ENCODE peak calls at places on chromosome 1, in five cellular contexts. K is suprapubic skin, E is sigmoid colon, H is K562, Q is stomach. U is an unnamed sample.
A peak's percentile ranks its signal among the peaks of the same experiment; 100 is the strongest.

GRCh38 chr1:50595874-50596273 is 172.6 kb upstream of the DMRTA2 start:
- DNase-seq in K (no peak), Q (no peak), E (no peak), H (no peak), U (no peak)

GRCh38 chr1:102239247-102239646 is 242.5 kb upstream of the OLFM3 start:
- DNase-seq in H (no peak), E (no peak), Q (no peak), K (no peak), U (no peak)

GRCh38 chr1:94044290-94044790 is 76.6 kb downstream of the ABCA4 start:
- DNase-seq in Q (peak; percentile 72), K (peak; percentile 70), E (no peak), H (no peak), U (no peak)

GRCh38 chr1:81802601-81803422 is 2.1 kb downstream of the ADGRL2 start:
- DNase-seq in Q (peak; percentile 69), E (peak; percentile 85), K (peak; percentile 76), H (no peak), U (no peak)

GRCh38 chr1:182628657-182629056 is 24.5 kb upstream of the RGS16 start:
- DNase-seq in H (no peak), E (no peak), Q (no peak), K (no peak), U (no peak)

GRCh38 chr1:24112381-24113169 is 640 bp upstream of the MYOM3 start:
- DNase-seq in E (peak; percentile 85), K (no peak), H (peak; percentile 70), Q (peak; percentile 69), U (no peak)

GRCh38 chr1:81554108-81554507 is 246.6 kb upstream of the ADGRL2 start:
- DNase-seq in Q (no peak), K (no peak), H (no peak), E (no peak), U (no peak)

GRCh38 chr1:159009704-159010361 is at the start of gene IFI16:
- DNase-seq in H (no peak), K (peak; percentile 77), E (peak; percentile 69), Q (no peak), U (no peak)

GRCh38 chr1:235017719-235018118 is 110.9 kb downstream of the TOMM20 start:
- DNase-seq in Q (no peak), E (peak; percentile 27), H (no peak), K (no peak), U (no peak)

GRCh38 chr1:53305650-53306049 is 22.2 kb downstream of the LRP8 start:
- DNase-seq in H (no peak), Q (no peak), E (no peak), K (no peak), U (no peak)

GRCh38 chr1:63189677-63190076 is 132.7 kb upstream of the FOXD3 start:
- DNase-seq in Q (no peak), K (no peak), E (no peak), H (no peak), U (no peak)

GRCh38 chr1:245448858-245449534 is 294.2 kb downstream of the KIF26B start:
- DNase-seq in K (no peak), Q (no peak), H (no peak), E (no peak), U (no peak)

GRCh38 chr1:179865377-179865776 is 12.2 kb downstream of the TOR1AIP2 start:
- DNase-seq in E (no peak), Q (no peak), H (no peak), K (no peak), U (no peak)

GRCh38 chr1:89994231-89994804 is 592 bp upstream of the ZNF326 start:
- DNase-seq in E (no peak), H (no peak), K (peak; percentile 69), Q (no peak), U (no peak)

GRCh38 chr1:28365864-28366263 is 3.7 kb upstream of the PHACTR4 start:
- DNase-seq in Q (no peak), H (no peak), K (no peak), E (peak; percentile 2), U (no peak)

GRCh38 chr1:222712253-222713090 is at the start of the genes AIDA and BROX:
- DNase-seq in Q (peak; percentile 95), E (peak; percentile 96), H (peak; percentile 93), K (peak; percentile 97), U (peak; percentile 98)
- TF ChIP-seq POLR2A in Q (peak; percentile 6), E (peak; percentile 33), H (no peak), K (no peak), U (no peak)

GRCh38 chr1:232260861-232261260 is 369.1 kb downstream of the SIPA1L2 start:
- DNase-seq in Q (no peak), H (no peak), K (no peak), E (no peak), U (peak; percentile 50)
- TF ChIP-seq POLR2AphosphoS5 in Q (no peak), H (no peak), K (no peak), E (no peak), U (no peak)

DNA sequence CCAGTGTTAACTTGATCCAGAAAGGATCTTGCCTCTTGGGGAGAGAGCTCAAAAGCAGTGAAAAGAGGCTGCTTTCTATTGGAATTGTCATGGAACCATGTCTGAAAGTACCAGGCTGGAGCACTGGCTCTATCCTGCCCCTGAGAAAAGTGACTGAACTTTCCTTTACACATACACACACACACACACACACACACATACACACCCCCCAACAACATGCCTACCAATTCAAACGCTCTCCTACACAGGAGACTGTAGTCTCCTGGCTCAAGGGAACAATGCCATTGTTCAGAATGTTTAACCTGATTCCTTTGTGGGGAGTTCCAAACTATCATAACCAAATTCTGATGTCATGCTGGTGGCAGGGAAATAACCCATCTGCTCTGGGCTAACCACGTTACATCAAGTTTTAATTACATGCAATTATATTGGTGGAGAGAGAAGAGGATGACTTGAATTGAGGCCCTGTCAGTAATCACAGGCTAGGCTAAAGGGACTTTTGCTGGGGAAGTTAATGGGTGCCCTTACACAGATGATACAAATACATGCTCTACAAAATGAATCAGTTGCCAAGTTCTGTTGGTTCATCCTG is 52.3 kb upstream of the DUSP10 start:
- DNase-seq in E (no peak), Q (no peak), K (no peak), H (no peak), U (no peak)
- TF ChIP-seq EP300 in E (no peak), Q (no peak), K (no peak), H (no peak), U (no peak)

DNA sequence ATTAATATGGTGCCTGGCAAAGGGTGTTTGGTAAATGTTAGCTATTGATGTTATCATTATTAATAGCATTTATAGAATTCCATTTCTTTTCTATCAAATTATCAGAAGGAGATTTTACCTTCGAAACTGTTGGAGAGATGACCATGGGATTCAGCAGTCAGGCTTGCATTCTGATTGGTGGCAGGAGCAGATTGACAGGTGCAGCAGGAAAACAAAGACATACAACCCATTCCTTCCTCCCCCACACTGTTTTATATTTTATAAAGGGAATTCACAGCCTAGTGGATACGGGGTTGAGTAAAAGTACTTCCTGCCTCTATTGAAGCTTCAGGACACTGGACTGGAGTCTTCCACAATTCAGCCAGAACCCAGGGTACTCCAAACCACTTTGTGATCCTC is 55.1 kb upstream of the SYT14 start:
- DNase-seq in E (no peak), K (no peak), H (no peak), Q (no peak), U (peak; percentile 8)
- TF ChIP-seq POLR2A in E (no peak), K (no peak), H (no peak), Q (no peak), U (no peak)

DNA sequence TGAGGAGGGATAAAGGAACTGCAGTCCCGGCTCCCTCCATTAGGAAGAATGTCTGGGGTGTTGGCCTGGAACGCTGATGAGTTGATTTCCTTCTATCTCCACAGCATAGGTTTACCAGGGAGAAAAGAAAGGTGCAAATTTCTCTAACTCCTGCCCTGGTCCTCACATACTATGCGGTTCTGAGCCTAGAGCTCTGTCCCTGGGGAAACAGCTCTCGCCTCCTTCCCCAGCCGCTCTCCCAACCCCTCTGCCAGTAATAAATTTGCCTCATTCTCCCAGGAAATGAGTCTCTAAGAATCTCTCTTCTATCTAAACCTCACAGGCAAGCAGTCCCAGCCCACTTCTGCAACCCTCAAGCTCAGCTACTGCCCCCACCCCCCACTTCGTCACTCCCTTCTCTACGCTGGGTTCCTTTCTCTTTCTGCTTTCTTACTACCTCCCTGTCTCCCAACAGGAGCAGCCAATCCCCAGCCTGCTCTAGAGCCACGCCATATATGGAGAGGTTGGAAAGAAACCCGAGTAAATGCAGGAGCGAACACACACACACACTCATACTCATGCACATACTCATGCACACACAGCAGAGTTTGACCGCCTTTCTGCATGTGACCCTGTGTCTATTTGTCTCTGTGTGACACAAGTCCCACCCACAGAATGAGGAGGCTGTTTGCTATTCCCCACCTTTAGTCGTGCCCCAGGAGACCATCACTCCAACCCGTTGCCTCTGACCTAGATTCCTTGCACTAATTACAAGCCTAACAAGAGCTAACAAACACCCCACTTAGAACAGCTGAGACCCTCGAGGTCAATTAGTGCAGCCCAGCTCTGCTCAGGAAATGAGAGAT is 13.4 kb downstream of the PLEKHO1 start:
- DNase-seq in E (peak; percentile 98), H (peak; percentile 84), Q (peak; percentile 81), K (peak; percentile 88), U (peak; percentile 98)
- TF ChIP-seq POLR2AphosphoS5 in E (peak; percentile 96), H (peak; percentile 24), Q (peak; percentile 71), K (no peak), U (peak; percentile 97)